ENCODE peak calls at places on chromosomes 3 and 15, in seven cellular contexts. N, S, C, I, Q, V and J are unnamed samples.

GRCh38 chr3:26260073-26260623 is 362.4 kb upstream of the LRRC3B start:
- DNase-seq in S (no peak), V (no peak), Q (no peak), N (no peak), I (no peak), C (no peak), J (no peak)

GRCh38 chr3:193605876-193606275 is 12.9 kb downstream of the OPA1 start:
- DNase-seq in C (peak; percentile 30), N (peak; percentile 31), Q (no peak), V (peak; percentile 61), S (peak; percentile 64), I (peak; percentile 79), J (peak; percentile 72)

GRCh38 chr15:70569139-70569717 is 194.1 kb downstream of the UACA start:
- DNase-seq in I (peak; percentile 79), N (no peak), Q (no peak), V (no peak), S (peak; percentile 17), C (no peak), J (no peak)

GRCh38 chr3:197519801-197520211 is 36.0 kb downstream of the BDH1 start:
- DNase-seq in I (no peak), N (no peak), C (no peak), V (no peak), Q (peak; percentile 27), S (no peak), J (no peak)

GRCh38 chr3:27986204-27986879 is 255.1 kb upstream of the CMC1 start:
- DNase-seq in N (no peak), S (no peak), Q (no peak), I (no peak), V (no peak), C (no peak), J (no peak)

GRCh38 chr3:171347017-171347979 is 112.9 kb downstream of the TNIK start:
- DNase-seq in C (peak; percentile 27), I (peak; percentile 80), N (no peak), S (peak; percentile 91), V (no peak), Q (no peak), J (no peak)

GRCh38 chr3:99579246-99579645 is 59.1 kb upstream of the COL8A1 start:
- DNase-seq in N (no peak), V (no peak), S (no peak), C (no peak), Q (no peak), I (peak; percentile 70), J (no peak)

GRCh38 chr3:64355473-64355872 is 130.2 kb upstream of the PRICKLE2 start:
- DNase-seq in S (peak; percentile 30), V (no peak), Q (no peak), N (no peak), I (peak; percentile 63), C (no peak), J (no peak)

GRCh38 chr15:48966595-48967301 is 3.0 kb upstream of the SHC4 start:
- DNase-seq in C (peak; percentile 38), S (peak; percentile 85), Q (no peak), I (peak; percentile 46), V (no peak), N (no peak), J (no peak)

GRCh38 chr15:67771201-67771600 is 54.1 kb upstream of the SKOR1 start:
- DNase-seq in C (no peak), N (no peak), I (no peak), Q (no peak), S (no peak), V (no peak), J (no peak)

GRCh38 chr3:137134431-137134830 is 176.6 kb downstream of the IL20RB start:
- DNase-seq in Q (no peak), N (no peak), I (no peak), S (no peak), V (no peak), C (no peak), J (no peak)

GRCh38 chr3:141387446-141388030 is 19.2 kb downstream of the ZBTB38 start:
- DNase-seq in N (no peak), Q (no peak), V (no peak), S (peak; percentile 72), I (no peak), C (no peak), J (no peak)

GRCh38 chr3:50551293-50552057 is 16.1 kb downstream of the C3orf18 start:
- DNase-seq in Q (no peak), V (no peak), C (no peak), N (no peak), S (no peak), I (no peak), J (no peak)

GRCh38 chr3:140580746-140581145 is 97.1 kb upstream of the TRIM42 start:
- DNase-seq in Q (no peak), C (no peak), S (no peak), I (no peak), N (no peak), V (no peak), J (no peak)

GRCh38 chr3:103991461-103992115 is 1375.1 kb upstream of the ALCAM start:
- DNase-seq in I (no peak), N (peak; percentile 21), V (no peak), C (no peak), Q (no peak), S (peak; percentile 41), J (peak; percentile 30)

GRCh38 chr15:85379403-85380131 is 836 bp upstream of the AKAP13 start:
- DNase-seq in I (no peak), C (no peak), V (no peak), N (no peak), S (peak; percentile 59), Q (no peak), J (peak; percentile 10)

GRCh38 chr3:26622634-26623408 is at the start of gene LRRC3B:
- DNase-seq in C (peak; percentile 24), V (peak; percentile 48), Q (peak; percentile 35), I (no peak), S (no peak), N (peak; percentile 67), J (peak; percentile 61)

GRCh38 chr3:113157408-113157980 is 53.9 kb upstream of the BOC start:
- DNase-seq in V (no peak), S (no peak), I (peak; percentile 14), N (no peak), C (no peak), Q (no peak), J (no peak)

GRCh38 chr3:118097660-118098059 is 937.0 kb downstream of the IGSF11 start:
- DNase-seq in N (no peak), S (no peak), I (no peak), C (no peak), Q (no peak), V (no peak), J (no peak)
- TF ChIP-seq CTCF in N (no peak), S (no peak), I (no peak), C (no peak), Q (no peak), V (no peak), J (no peak)

GRCh38 chr3:42501321-42501680 is 1.1 kb upstream of the VIPR1 start:
- DNase-seq in Q (no peak), I (no peak), S (no peak), V (no peak), N (peak; percentile 49), C (no peak), J (peak; percentile 28)

GRCh38 chr3:42500909-42501308 is 1.5 kb upstream of the VIPR1 start:
- DNase-seq in S (no peak), Q (no peak), I (no peak), C (no peak), V (no peak), N (no peak), J (no peak)

GRCh38 chr3:42503251-42503924 is 945 bp downstream of the VIPR1 start:
- DNase-seq in C (no peak), Q (no peak), N (no peak), S (no peak), V (no peak), I (no peak), J (no peak)

GRCh38 chr3:42502429-42503250 is at the start of gene VIPR1:
- DNase-seq in Q (peak; percentile 91), I (peak; percentile 42), N (peak; percentile 90), C (peak; percentile 93), V (peak; percentile 42), S (peak; percentile 83), J (peak; percentile 59)

DNA sequence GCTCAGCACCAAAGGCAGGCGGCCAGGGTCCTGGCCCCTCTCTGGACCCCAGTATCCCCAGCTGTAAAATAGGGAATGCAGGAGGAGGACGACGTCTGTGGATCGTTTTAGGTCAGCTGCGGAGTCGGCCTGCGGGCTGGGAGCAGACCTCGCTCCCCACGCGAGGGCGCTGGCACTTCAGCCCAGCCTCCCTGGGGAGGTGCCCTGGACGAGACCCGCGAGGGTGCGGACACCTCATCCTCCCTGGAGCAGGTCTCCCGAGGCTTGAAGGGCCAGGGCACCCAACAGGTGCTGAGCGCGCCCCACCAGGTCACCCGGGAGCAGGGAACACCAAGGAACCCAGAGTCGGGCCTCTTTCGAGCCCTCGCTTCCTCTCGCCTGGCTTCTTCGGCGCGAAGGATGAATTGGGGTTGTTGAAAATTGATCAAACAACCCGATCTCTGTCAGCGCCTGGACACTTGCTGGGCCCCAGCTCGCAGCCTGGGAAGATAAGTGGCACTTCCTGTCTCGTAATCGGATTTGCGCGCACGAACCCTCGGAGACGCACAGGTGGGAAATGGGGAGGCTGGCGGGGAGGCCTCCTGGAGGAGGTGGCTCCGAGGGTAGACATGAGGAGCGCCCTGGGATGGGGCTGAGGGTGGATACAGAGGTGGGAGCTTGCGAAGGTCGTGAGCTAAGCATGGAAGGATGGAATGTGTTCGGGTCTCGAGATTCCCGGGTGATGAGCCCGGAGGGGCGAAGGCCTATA is 588 bp upstream of the VIPR1 start:
- DNase-seq in V (peak; percentile 25), C (peak; percentile 79), Q (peak; percentile 63), I (peak; percentile 40), N (peak; percentile 47), S (peak; percentile 46), J (peak; percentile 66)
- TF ChIP-seq CTCF in V (peak; percentile 62), C (peak; percentile 70), Q (peak; percentile 32), I (peak; percentile 63), N (peak; percentile 35), S (peak; percentile 59), J (peak; percentile 14)

DNA sequence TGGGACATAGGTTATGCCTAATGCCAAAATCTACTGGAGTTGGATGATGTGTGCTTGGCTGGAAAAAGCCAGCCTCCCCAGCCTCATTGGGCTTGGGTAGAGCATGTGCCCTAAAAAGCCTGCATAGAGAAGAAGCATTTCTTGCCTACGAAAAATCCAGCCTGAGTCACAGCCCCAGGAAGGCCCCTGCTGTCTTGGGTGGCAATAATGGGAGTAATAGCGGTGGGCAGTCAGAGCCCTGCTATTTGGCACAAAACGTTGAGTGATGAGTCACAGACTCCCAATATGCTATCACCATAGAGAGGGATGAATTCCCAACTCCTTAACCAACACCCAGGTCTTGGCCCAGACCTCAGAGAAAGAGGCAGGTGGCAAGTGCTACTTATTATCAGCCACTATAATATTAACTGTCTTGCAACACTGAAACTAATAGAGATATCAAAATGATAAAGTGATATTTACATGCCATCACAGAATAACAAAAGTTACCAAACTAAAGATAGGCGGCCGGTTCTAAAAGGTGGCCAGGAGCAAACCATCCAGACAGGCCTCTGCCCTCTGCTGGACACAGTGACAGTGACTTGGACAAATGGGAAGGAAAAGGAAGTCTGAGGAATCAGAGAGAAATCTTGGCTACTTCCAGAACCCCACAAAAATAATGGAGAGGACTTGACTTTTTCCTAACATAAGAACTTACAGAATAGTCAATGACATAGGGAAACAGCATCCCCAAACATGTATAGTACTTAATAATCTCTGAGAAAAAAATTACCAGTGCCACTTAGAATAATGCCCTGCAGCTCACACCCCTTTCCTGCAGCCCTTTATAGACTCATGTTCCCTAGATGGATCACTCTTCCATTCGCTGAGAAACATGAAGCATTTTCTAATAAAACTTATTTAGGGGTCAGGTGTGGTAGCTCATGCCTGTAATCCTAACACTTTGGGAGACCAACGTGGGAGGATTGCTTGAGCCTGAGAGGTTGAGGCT is 51.9 kb upstream of the MUC13 start:
- DNase-seq in N (peak; percentile 15), V (peak; percentile 16), S (no peak), Q (no peak), C (no peak), I (peak; percentile 79), J (peak; percentile 48)
- TF ChIP-seq CTCF in N (peak; percentile 45), V (peak; percentile 66), S (no peak), Q (peak; percentile 17), C (no peak), I (peak; percentile 49), J (peak; percentile 60)

GRCh38 chr3:108031893-108032292 is 58.9 kb downstream of the CD47 start:
- DNase-seq in I (no peak), V (no peak), S (no peak), N (no peak), Q (no peak), C (no peak), J (no peak)
- TF ChIP-seq CTCF in I (no peak), V (no peak), S (no peak), N (no peak), Q (no peak), C (no peak), J (no peak)